ENCODE peak calls at places on chromosome 12, in five cellular contexts. One of them, this sample, is unnamed.

GRCh38 chr12:122099856-122100255 is 21.3 kb downstream of the MLXIP start:
- DNase-seq in adrenal gland: no peak
- DNase-seq in EH: no peak
- DNase-seq in stimulated activated CD8-positive, alpha-beta memory T cell treated with anti-CD3 and anti-CD28 coated beads, Interleukin-15, amount 100 ng/mL, for 48 hours: no peak
- DNase-seq in stimulated activated CD4-positive, alpha-beta T cell treated with anti-CD3 and anti-CD28 coated beads, Interleukin-1b, Interleukin-23, amount 100 ng/mL, for 48 hours: no peak
- DNase-seq in this sample: no peak

GRCh38 chr12:11731455-11731854 is 82.0 kb downstream of the ETV6 start:
- DNase-seq in adrenal gland: no peak
- DNase-seq in stimulated activated CD4-positive, alpha-beta T cell treated with anti-CD3 and anti-CD28 coated beads, Interleukin-1b, Interleukin-23, amount 100 ng/mL, for 48 hours: no peak
- DNase-seq in stimulated activated CD8-positive, alpha-beta memory T cell treated with anti-CD3 and anti-CD28 coated beads, Interleukin-15, amount 100 ng/mL, for 48 hours: no peak
- DNase-seq in EH: peak
- DNase-seq in this sample: peak

GRCh38 chr12:25423355-25423754 is 129.7 kb downstream of the LMNTD1 start:
- DNase-seq in adrenal gland: no peak
- DNase-seq in EH: no peak
- DNase-seq in stimulated activated CD8-positive, alpha-beta memory T cell treated with anti-CD3 and anti-CD28 coated beads, Interleukin-15, amount 100 ng/mL, for 48 hours: no peak
- DNase-seq in stimulated activated CD4-positive, alpha-beta T cell treated with anti-CD3 and anti-CD28 coated beads, Interleukin-1b, Interleukin-23, amount 100 ng/mL, for 48 hours: no peak
- DNase-seq in this sample: no peak

GRCh38 chr12:8644345-8645248 is 18.0 kb downstream of the MFAP5 start:
- DNase-seq in stimulated activated CD8-positive, alpha-beta memory T cell treated with anti-CD3 and anti-CD28 coated beads, Interleukin-15, amount 100 ng/mL, for 48 hours: peak
- DNase-seq in stimulated activated CD4-positive, alpha-beta T cell treated with anti-CD3 and anti-CD28 coated beads, Interleukin-1b, Interleukin-23, amount 100 ng/mL, for 48 hours: peak
- DNase-seq in adrenal gland: no peak
- DNase-seq in EH: no peak
- DNase-seq in this sample: peak

GRCh38 chr12:94225506-94225905 is 77.1 kb downstream of the PLXNC1 start:
- DNase-seq in adrenal gland: no peak
- DNase-seq in stimulated activated CD8-positive, alpha-beta memory T cell treated with anti-CD3 and anti-CD28 coated beads, Interleukin-15, amount 100 ng/mL, for 48 hours: no peak
- DNase-seq in stimulated activated CD4-positive, alpha-beta T cell treated with anti-CD3 and anti-CD28 coated beads, Interleukin-1b, Interleukin-23, amount 100 ng/mL, for 48 hours: no peak
- DNase-seq in EH: no peak
- DNase-seq in this sample: no peak

GRCh38 chr12:57454566-57455373 is at the start of gene INHBE:
- DNase-seq in stimulated activated CD4-positive, alpha-beta T cell treated with anti-CD3 and anti-CD28 coated beads, Interleukin-1b, Interleukin-23, amount 100 ng/mL, for 48 hours: no peak
- DNase-seq in stimulated activated CD8-positive, alpha-beta memory T cell treated with anti-CD3 and anti-CD28 coated beads, Interleukin-15, amount 100 ng/mL, for 48 hours: no peak
- DNase-seq in adrenal gland: no peak
- DNase-seq in EH: peak
- DNase-seq in this sample: peak

GRCh38 chr12:48489012-48489411 is 6.7 kb downstream of the C12orf54 start:
- DNase-seq in EH: peak
- DNase-seq in adrenal gland: no peak
- DNase-seq in stimulated activated CD8-positive, alpha-beta memory T cell treated with anti-CD3 and anti-CD28 coated beads, Interleukin-15, amount 100 ng/mL, for 48 hours: no peak
- DNase-seq in stimulated activated CD4-positive, alpha-beta T cell treated with anti-CD3 and anti-CD28 coated beads, Interleukin-1b, Interleukin-23, amount 100 ng/mL, for 48 hours: no peak
- DNase-seq in this sample: no peak

GRCh38 chr12:85394809-85395208 is 114.8 kb downstream of the ALX1 start:
- DNase-seq in EH: no peak
- DNase-seq in adrenal gland: no peak
- DNase-seq in stimulated activated CD4-positive, alpha-beta T cell treated with anti-CD3 and anti-CD28 coated beads, Interleukin-1b, Interleukin-23, amount 100 ng/mL, for 48 hours: no peak
- DNase-seq in stimulated activated CD8-positive, alpha-beta memory T cell treated with anti-CD3 and anti-CD28 coated beads, Interleukin-15, amount 100 ng/mL, for 48 hours: no peak
- DNase-seq in this sample: no peak

GRCh38 chr12:121064116-121064515 is 25.1 kb upstream of the OASL start:
- DNase-seq in EH: no peak
- DNase-seq in adrenal gland: no peak
- DNase-seq in stimulated activated CD8-positive, alpha-beta memory T cell treated with anti-CD3 and anti-CD28 coated beads, Interleukin-15, amount 100 ng/mL, for 48 hours: no peak
- DNase-seq in stimulated activated CD4-positive, alpha-beta T cell treated with anti-CD3 and anti-CD28 coated beads, Interleukin-1b, Interleukin-23, amount 100 ng/mL, for 48 hours: no peak
- DNase-seq in this sample: no peak

GRCh38 chr12:100955139-100955538 is 160.6 kb downstream of the ANO4 start:
- DNase-seq in EH: peak
- DNase-seq in stimulated activated CD4-positive, alpha-beta T cell treated with anti-CD3 and anti-CD28 coated beads, Interleukin-1b, Interleukin-23, amount 100 ng/mL, for 48 hours: no peak
- DNase-seq in adrenal gland: no peak
- DNase-seq in stimulated activated CD8-positive, alpha-beta memory T cell treated with anti-CD3 and anti-CD28 coated beads, Interleukin-15, amount 100 ng/mL, for 48 hours: no peak
- DNase-seq in this sample: peak

GRCh38 chr12:21940972-21941521 is at the start of gene ABCC9:
- DNase-seq in stimulated activated CD4-positive, alpha-beta T cell treated with anti-CD3 and anti-CD28 coated beads, Interleukin-1b, Interleukin-23, amount 100 ng/mL, for 48 hours: no peak
- DNase-seq in stimulated activated CD8-positive, alpha-beta memory T cell treated with anti-CD3 and anti-CD28 coated beads, Interleukin-15, amount 100 ng/mL, for 48 hours: no peak
- DNase-seq in adrenal gland: peak
- DNase-seq in EH: peak
- DNase-seq in this sample: no peak

GRCh38 chr12:95574799-95575452 is 23.6 kb upstream of the USP44 start:
- DNase-seq in adrenal gland: no peak
- DNase-seq in stimulated activated CD8-positive, alpha-beta memory T cell treated with anti-CD3 and anti-CD28 coated beads, Interleukin-15, amount 100 ng/mL, for 48 hours: no peak
- DNase-seq in EH: peak
- DNase-seq in stimulated activated CD4-positive, alpha-beta T cell treated with anti-CD3 and anti-CD28 coated beads, Interleukin-1b, Interleukin-23, amount 100 ng/mL, for 48 hours: no peak
- DNase-seq in this sample: peak

GRCh38 chr12:117225179-117225578 is 34.9 kb upstream of the FBXO21 start:
- DNase-seq in adrenal gland: no peak
- DNase-seq in stimulated activated CD4-positive, alpha-beta T cell treated with anti-CD3 and anti-CD28 coated beads, Interleukin-1b, Interleukin-23, amount 100 ng/mL, for 48 hours: no peak
- DNase-seq in stimulated activated CD8-positive, alpha-beta memory T cell treated with anti-CD3 and anti-CD28 coated beads, Interleukin-15, amount 100 ng/mL, for 48 hours: no peak
- DNase-seq in EH: no peak
- DNase-seq in this sample: no peak

GRCh38 chr12:71694099-71694820 is 8.4 kb downstream of the TMEM19 start:
- DNase-seq in EH: no peak
- DNase-seq in adrenal gland: no peak
- DNase-seq in stimulated activated CD4-positive, alpha-beta T cell treated with anti-CD3 and anti-CD28 coated beads, Interleukin-1b, Interleukin-23, amount 100 ng/mL, for 48 hours: no peak
- DNase-seq in stimulated activated CD8-positive, alpha-beta memory T cell treated with anti-CD3 and anti-CD28 coated beads, Interleukin-15, amount 100 ng/mL, for 48 hours: no peak
- DNase-seq in this sample: no peak

GRCh38 chr12:52160200-52160599 is 31.6 kb downstream of the KRT80 start:
- DNase-seq in stimulated activated CD8-positive, alpha-beta memory T cell treated with anti-CD3 and anti-CD28 coated beads, Interleukin-15, amount 100 ng/mL, for 48 hours: no peak
- DNase-seq in stimulated activated CD4-positive, alpha-beta T cell treated with anti-CD3 and anti-CD28 coated beads, Interleukin-1b, Interleukin-23, amount 100 ng/mL, for 48 hours: no peak
- DNase-seq in adrenal gland: no peak
- DNase-seq in EH: no peak
- DNase-seq in this sample: no peak

GRCh38 chr12:51839310-51839943 is 9.1 kb downstream of the FIGNL2 start:
- DNase-seq in EH: no peak
- DNase-seq in stimulated activated CD4-positive, alpha-beta T cell treated with anti-CD3 and anti-CD28 coated beads, Interleukin-1b, Interleukin-23, amount 100 ng/mL, for 48 hours: no peak
- DNase-seq in stimulated activated CD8-positive, alpha-beta memory T cell treated with anti-CD3 and anti-CD28 coated beads, Interleukin-15, amount 100 ng/mL, for 48 hours: no peak
- DNase-seq in adrenal gland: no peak
- DNase-seq in this sample: no peak